ENCODE peak calls at places on chromosomes 5 and 9, in six cellular contexts. H, T, Q, S, C and M are unnamed samples.

GRCh38 chr5:76942581-76942980 is 10.3 kb upstream of the CRHBP start:
- DNase-seq in Q (peak; percentile 62), C (no peak), S (no peak), T (no peak), H (no peak), M (peak; percentile 98)

GRCh38 chr5:137564475-137564961 is 65.4 kb upstream of the SPOCK1 start:
- DNase-seq in H (no peak), Q (peak; percentile 66), T (no peak), C (no peak), S (no peak), M (no peak)

GRCh38 chr9:85605905-85606304 is 135.8 kb downstream of the AGTPBP1 start:
- DNase-seq in C (no peak), Q (no peak), S (no peak), H (no peak), T (no peak), M (no peak)

GRCh38 chr5:98308960-98309359 is 464.5 kb upstream of the RGMB start:
- DNase-seq in H (no peak), C (no peak), Q (peak; percentile 68), S (no peak), T (peak; percentile 57), M (peak; percentile 25)

GRCh38 chr5:79235578-79236363 is at the start of gene JMY:
- DNase-seq in C (peak; percentile 91), H (peak; percentile 90), T (peak; percentile 73), Q (peak; percentile 63), S (peak; percentile 79), M (peak; percentile 84)

GRCh38 chr9:127065592-127065991 is 56.8 kb downstream of the ANGPTL2 start:
- DNase-seq in Q (peak; percentile 55), T (peak; percentile 20), S (no peak), H (no peak), C (no peak), M (no peak)

GRCh38 chr9:125525846-125526619 is 181.0 kb downstream of the MAPKAP1 start:
- DNase-seq in T (peak; percentile 9), Q (peak; percentile 72), H (no peak), C (no peak), S (no peak), M (peak; percentile 77)

GRCh38 chr9:121825481-121825830 is 174.0 kb downstream of the DAB2IP start:
- DNase-seq in Q (no peak), C (no peak), H (no peak), T (no peak), S (no peak), M (no peak)

GRCh38 chr5:33432656-33433055 is 8.1 kb upstream of the TARS1 start:
- DNase-seq in C (no peak), Q (no peak), S (no peak), T (no peak), H (no peak), M (no peak)

GRCh38 chr5:115415143-115415491 is 118.7 kb upstream of the CCDC112 start:
- DNase-seq in T (peak; percentile 86), S (no peak), H (no peak), Q (peak; percentile 84), C (no peak), M (peak; percentile 97)

GRCh38 chr9:115633099-115633498 is 515.1 kb upstream of the TNC start:
- DNase-seq in Q (peak; percentile 98), C (no peak), H (no peak), S (no peak), T (no peak), M (peak; percentile 37)

GRCh38 chr5:761854-762685 is 22.5 kb downstream of the ZDHHC11B start:
- DNase-seq in S (no peak), C (no peak), H (peak; percentile 52), T (no peak), Q (no peak), M (no peak)

GRCh38 chr5:147406636-147407035 is 103.2 kb downstream of the DPYSL3 start:
- DNase-seq in H (no peak), Q (no peak), S (no peak), C (no peak), T (no peak), M (no peak)

GRCh38 chr5:111063709-111064322 is 7.7 kb upstream of the TSLP start:
- DNase-seq in S (no peak), Q (no peak), C (peak; percentile 19), T (peak; percentile 93), H (no peak), M (no peak)

GRCh38 chr5:17184596-17184995 is 32.8 kb upstream of the BASP1 start:
- DNase-seq in Q (peak; percentile 40), H (no peak), T (no peak), S (no peak), C (no peak), M (no peak)

GRCh38 chr5:140169410-140169809 is 5.6 kb upstream of the CYSTM1 start:
- DNase-seq in Q (no peak), C (no peak), H (no peak), T (peak; percentile 42), S (no peak), M (no peak)

GRCh38 chr9:35790385-35791291 is 753 bp upstream of the NPR2 start:
- DNase-seq in H (peak; percentile 48), S (peak; percentile 64), Q (peak; percentile 63), T (peak; percentile 77), C (peak; percentile 45), M (peak; percentile 93)

GRCh38 chr5:138601444-138601843 is 26.2 kb upstream of the HSPA9 start:
- DNase-seq in Q (no peak), C (no peak), T (no peak), S (no peak), H (peak; percentile 32), M (peak; percentile 93)

GRCh38 chr5:170312666-170313065 is 15.1 kb upstream of the LCP2 start:
- DNase-seq in H (no peak), S (no peak), T (no peak), C (no peak), Q (peak; percentile 24), M (no peak)

GRCh38 chr5:177432143-177432904 is 5.8 kb downstream of the GRK6 start:
- DNase-seq in H (no peak), S (no peak), T (no peak), Q (no peak), C (no peak), M (no peak)

GRCh38 chr5:180621311-180621710 is 28.1 kb downstream of the FLT4 start:
- DNase-seq in S (no peak), H (no peak), T (no peak), Q (no peak), C (no peak), M (no peak)

GRCh38 chr5:180618830-180619562 is 27.7 kb upstream of the SCGB3A1 start:
- DNase-seq in T (no peak), H (no peak), S (peak; percentile 47), C (no peak), Q (peak; percentile 56), M (peak; percentile 66)

GRCh38 chr5:180619563-180619915 is 28.2 kb upstream of the SCGB3A1 start:
- DNase-seq in Q (no peak), C (no peak), S (no peak), T (no peak), H (no peak), M (no peak)

GRCh38 chr5:180620014-180620413 is 28.7 kb upstream of the SCGB3A1 start:
- DNase-seq in C (no peak), H (no peak), S (no peak), Q (no peak), T (no peak), M (no peak)

GRCh38 chr5:180618487-180618829 is 27.2 kb upstream of the SCGB3A1 start:
- DNase-seq in H (no peak), Q (no peak), C (no peak), S (no peak), T (no peak), M (no peak)
- H3K4me3 ChIP-seq in H (no peak overlapping the region), Q (peak overlapping the region; percentile 46), C (no peak overlapping the region), S (no peak overlapping the region), T (no peak overlapping the region), M (no peak overlapping the region)

GRCh38 chr5:31194458-31194808 is 947 bp downstream of the CDH6 start:
- DNase-seq in T (peak; percentile 17), Q (no peak), C (no peak), S (no peak), H (no peak), M (peak; percentile 4)
- H3K4me3 ChIP-seq in T (peak overlapping the region; percentile 72), Q (peak overlapping the region; percentile 97), C (peak overlapping the region; percentile 34), S (no peak overlapping the region), H (no peak overlapping the region), M (peak overlapping the region; percentile 54)

DNA sequence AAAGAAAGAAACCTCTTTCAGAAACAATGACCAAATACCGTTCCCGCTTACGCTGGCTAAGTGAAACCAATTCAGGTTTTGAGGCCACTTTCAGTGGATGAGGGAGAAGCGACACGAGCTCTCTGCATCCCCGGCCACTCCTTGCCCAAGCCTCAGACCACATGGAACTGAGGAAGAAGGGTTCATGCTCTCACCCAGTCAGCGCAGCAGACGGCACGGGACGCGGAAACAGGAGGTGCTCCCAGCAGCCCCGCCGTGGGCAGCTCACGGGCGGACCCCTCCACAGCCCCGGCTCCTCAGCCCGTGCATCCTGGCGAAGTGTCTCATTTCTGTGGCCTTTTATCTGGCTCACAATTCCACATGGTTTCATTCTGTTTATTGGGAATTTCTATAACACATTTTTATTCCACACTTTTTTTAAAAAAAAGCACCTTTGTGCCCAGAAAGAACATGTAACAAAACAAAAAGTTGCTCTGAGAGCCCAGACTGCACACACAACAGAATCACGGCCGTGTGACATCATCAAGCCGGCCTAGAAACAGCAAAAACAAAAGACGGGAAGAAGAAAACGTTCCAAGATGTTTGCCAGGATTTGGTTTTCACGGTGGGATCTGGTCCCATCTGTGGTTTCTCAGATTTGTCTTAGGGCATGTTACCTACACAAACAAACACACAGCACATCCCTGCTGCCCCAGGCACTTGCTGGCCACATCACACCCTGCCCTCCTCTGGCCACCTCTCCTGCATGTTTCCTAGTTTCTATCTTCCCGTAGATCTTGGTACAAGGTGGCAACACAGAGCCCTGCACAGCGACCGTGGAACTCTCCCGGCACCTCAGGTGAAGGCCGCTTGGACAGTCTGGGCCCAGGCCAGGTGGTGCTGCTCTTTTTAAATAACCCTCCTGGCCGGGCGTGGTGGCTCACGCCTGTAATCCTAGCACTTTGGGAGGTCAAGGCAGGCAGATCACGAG is 16.2 kb downstream of the QSOX2 start:
- DNase-seq in T (peak; percentile 52), C (no peak), Q (peak; percentile 29), H (peak; percentile 18), S (no peak), M (no peak)
- H3K4me3 ChIP-seq in T (peak overlapping the region; percentile 51), C (no peak overlapping the region), Q (no peak overlapping the region), H (no peak overlapping the region), S (no peak overlapping the region), M (no peak overlapping the region)

DNA sequence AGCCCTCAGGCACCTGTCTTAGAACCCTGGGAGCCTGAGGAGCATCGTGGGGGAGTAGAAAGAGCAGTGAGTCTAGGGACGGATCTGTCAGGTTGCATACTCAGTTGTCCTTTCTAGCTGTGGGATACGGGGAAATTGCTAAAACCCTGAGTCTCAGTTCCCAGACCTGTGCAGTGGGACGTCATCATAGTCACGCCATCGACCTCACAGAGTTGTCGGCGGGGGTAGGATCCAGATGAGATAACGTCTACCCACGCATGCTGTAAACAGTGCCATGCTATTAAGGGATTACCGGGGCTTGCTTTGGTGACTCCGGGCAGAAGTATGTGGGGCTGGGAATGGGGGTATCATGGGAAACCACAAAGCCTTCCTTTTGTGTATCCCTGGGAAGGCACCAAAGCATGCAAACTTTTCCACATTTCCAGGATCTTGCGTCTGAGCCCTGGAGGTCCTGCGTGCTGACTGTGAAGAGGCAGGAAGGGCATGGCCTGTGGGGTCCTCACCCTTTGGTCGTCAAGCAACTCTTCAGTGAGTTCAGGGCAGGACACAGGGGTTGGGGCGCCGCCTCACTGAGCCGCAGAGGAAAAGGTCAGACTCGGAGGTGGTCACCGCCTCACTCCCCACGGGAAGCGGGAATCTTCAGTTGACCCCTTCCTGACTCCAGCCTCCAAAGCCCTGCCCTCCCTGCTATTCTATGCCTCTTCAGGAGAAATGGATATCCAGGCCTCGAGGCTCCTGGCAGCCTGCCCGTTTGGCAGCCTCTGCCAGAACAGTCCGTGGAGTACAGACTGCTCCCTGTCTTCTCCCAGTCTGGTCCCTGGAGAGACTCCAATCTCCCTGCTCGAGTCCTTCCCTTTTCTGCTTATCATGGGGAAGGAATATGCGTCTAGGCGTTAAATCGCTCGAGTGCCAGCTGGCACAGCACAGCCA is 186.8 kb upstream of the KLF9 start:
- DNase-seq in H (peak; percentile 86), T (peak; percentile 22), S (no peak), Q (peak; percentile 100), C (peak; percentile 81), M (peak; percentile 98)
- H3K4me3 ChIP-seq in H (no peak overlapping the region), T (no peak overlapping the region), S (no peak overlapping the region), Q (peak overlapping the region; percentile 29), C (no peak overlapping the region), M (peak overlapping the region; percentile 24)